ENCODE peak calls at places on chromosome 20, in ten cellular contexts. H, X, E, B, Q, F, R, Z, O and U are unnamed samples. For H3K4me1, the result is how much of the 10 kb centered on the place peaks cover.

GRCh38 chr20:36315545-36316351 is 9.6 kb downstream of the DLGAP4 start:
- DNase-seq in H (no peak), X (no peak), E (no peak), B (no peak), Q (no peak), F (no peak), R (no peak), Z (no peak), O (no peak), U (no peak)

GRCh38 chr20:4812641-4813075 is 90.9 kb downstream of the PRND start:
- DNase-seq in H (no peak), X (no peak), E (peak), B (no peak), Q (no peak), F (no peak), R (no peak), Z (peak), O (no peak), U (no peak)

GRCh38 chr20:24289737-24290481 is 179.5 kb upstream of the SYNDIG1 start:
- DNase-seq in H (no peak), X (no peak), E (no peak), B (no peak), Q (no peak), F (no peak), R (no peak), Z (no peak), O (no peak), U (no peak)

GRCh38 chr20:5741089-5741488 is 9.1 kb upstream of the SHLD1 start:
- DNase-seq in H (peak), X (peak), E (no peak), B (no peak), Q (no peak), F (no peak), R (peak), Z (no peak), O (no peak), U (no peak)

GRCh38 chr20:46715292-46715756 is 5.9 kb downstream of the SLC2A10 start:
- DNase-seq in H (peak), X (peak), E (no peak), B (peak), Q (no peak), F (peak), R (peak), Z (no peak), O (peak), U (no peak)

GRCh38 chr20:25148181-25148981 is 47.1 kb upstream of the ENTPD6 start:
- DNase-seq in H (no peak), X (peak), E (peak), B (peak), Q (peak), F (peak), R (peak), Z (no peak), O (peak), U (peak)

GRCh38 chr20:17522528-17522927 is 8.7 kb downstream of the BFSP1 start:
- DNase-seq in H (no peak), X (no peak), E (no peak), B (no peak), Q (no peak), F (no peak), R (no peak), Z (no peak), O (no peak), U (no peak)

GRCh38 chr20:50980851-50981713 is 22.5 kb downstream of the MOCS3 start:
- DNase-seq in H (peak), X (peak), E (peak), B (peak), Q (peak), F (peak), R (peak), Z (peak), O (peak), U (peak)

GRCh38 chr20:57893364-57894001 is 183.7 kb upstream of the PMEPA1 start:
- DNase-seq in H (no peak), X (no peak), E (no peak), B (no peak), Q (no peak), F (no peak), R (no peak), Z (no peak), O (no peak), U (no peak)

GRCh38 chr20:2909953-2910352 is 36.7 kb downstream of the PTPRA start:
- DNase-seq in H (no peak), X (no peak), E (no peak), B (no peak), Q (no peak), F (no peak), R (no peak), Z (no peak), O (no peak), U (no peak)

GRCh38 chr20:58577139-58577806 is 62.1 kb upstream of the APCDD1L start:
- DNase-seq in H (no peak), X (no peak), E (no peak), B (no peak), Q (no peak), F (no peak), R (no peak), Z (no peak), O (no peak), U (no peak)

GRCh38 chr20:6185268-6185667 is 62.4 kb upstream of the FERMT1 start:
- DNase-seq in H (no peak), X (no peak), E (no peak), B (no peak), Q (no peak), F (no peak), R (no peak), Z (no peak), O (no peak), U (no peak)

GRCh38 chr20:56592211-56592610 is 36.9 kb upstream of the TFAP2C start:
- DNase-seq in H (no peak), X (no peak), E (no peak), B (no peak), Q (no peak), F (no peak), R (no peak), Z (no peak), O (no peak), U (no peak)

GRCh38 chr20:17936306-17936790 is 32.2 kb downstream of the SNX5 start:
- DNase-seq in H (no peak), X (no peak), E (no peak), B (no peak), Q (no peak), F (no peak), R (no peak), Z (no peak), O (no peak), U (no peak)

GRCh38 chr20:16479666-16480065 is 93.6 kb downstream of the KIF16B start:
- DNase-seq in H (no peak), X (no peak), E (no peak), B (no peak), Q (no peak), F (no peak), R (no peak), Z (no peak), O (no peak), U (no peak)

GRCh38 chr20:57749131-57749690 is 39.4 kb upstream of the PMEPA1 start:
- DNase-seq in H (no peak), X (peak), E (no peak), B (no peak), Q (no peak), F (peak), R (no peak), Z (no peak), O (no peak), U (no peak)

GRCh38 chr20:9838378-9839295 is at the start of gene PAK5:
- DNase-seq in H (peak), X (peak), E (no peak), B (no peak), Q (no peak), F (no peak), R (peak), Z (no peak), O (peak), U (peak)

GRCh38 chr20:24977797-24978196 is 14.8 kb downstream of the APMAP start:
- DNase-seq in H (no peak), X (peak), E (no peak), B (no peak), Q (no peak), F (no peak), R (no peak), Z (no peak), O (peak), U (no peak)

GRCh38 chr20:48766205-48766604 is 61.6 kb downstream of the PREX1 start:
- DNase-seq in H (no peak), X (no peak), E (no peak), B (no peak), Q (no peak), F (no peak), R (no peak), Z (no peak), O (no peak), U (no peak)

GRCh38 chr20:53639647-53640440 is 46.2 kb upstream of the ZNF217 start:
- DNase-seq in H (no peak), X (no peak), E (no peak), B (no peak), Q (no peak), F (no peak), R (no peak), Z (no peak), O (no peak), U (no peak)

GRCh38 chr20:54140927-54141566 is 32.7 kb downstream of the CYP24A1 start:
- DNase-seq in H (peak), X (no peak), E (no peak), B (no peak), Q (no peak), F (no peak), R (peak), Z (no peak), O (no peak), U (no peak)

GRCh38 chr20:14495066-14495465 is 157.7 kb upstream of the FLRT3 start:
- DNase-seq in H (no peak), X (no peak), E (no peak), B (no peak), Q (no peak), F (no peak), R (no peak), Z (no peak), O (no peak), U (no peak)

GRCh38 chr20:44068780-44069191 is 118.2 kb downstream of the JPH2 start:
- DNase-seq in H (no peak), X (no peak), E (no peak), B (no peak), Q (no peak), F (no peak), R (no peak), Z (no peak), O (no peak), U (no peak)
- H3K4me3 ChIP-seq in H (no peak), X (no peak), E (peak), B (no peak), Q (peak), F (no peak), R (no peak), Z (no peak), O (no peak), U (no peak)

GRCh38 chr20:20210943-20211273 is 157.0 kb upstream of the INSM1 start:
- DNase-seq in H (no peak), X (no peak), E (no peak), B (no peak), Q (no peak), F (no peak), R (no peak), Z (no peak), O (no peak), U (no peak)
- H3K27ac ChIP-seq in H (no peak), X (no peak), E (no peak), B (no peak), Q (no peak), F (no peak), R (no peak), Z (no peak), O (no peak), U (no peak)

DNA sequence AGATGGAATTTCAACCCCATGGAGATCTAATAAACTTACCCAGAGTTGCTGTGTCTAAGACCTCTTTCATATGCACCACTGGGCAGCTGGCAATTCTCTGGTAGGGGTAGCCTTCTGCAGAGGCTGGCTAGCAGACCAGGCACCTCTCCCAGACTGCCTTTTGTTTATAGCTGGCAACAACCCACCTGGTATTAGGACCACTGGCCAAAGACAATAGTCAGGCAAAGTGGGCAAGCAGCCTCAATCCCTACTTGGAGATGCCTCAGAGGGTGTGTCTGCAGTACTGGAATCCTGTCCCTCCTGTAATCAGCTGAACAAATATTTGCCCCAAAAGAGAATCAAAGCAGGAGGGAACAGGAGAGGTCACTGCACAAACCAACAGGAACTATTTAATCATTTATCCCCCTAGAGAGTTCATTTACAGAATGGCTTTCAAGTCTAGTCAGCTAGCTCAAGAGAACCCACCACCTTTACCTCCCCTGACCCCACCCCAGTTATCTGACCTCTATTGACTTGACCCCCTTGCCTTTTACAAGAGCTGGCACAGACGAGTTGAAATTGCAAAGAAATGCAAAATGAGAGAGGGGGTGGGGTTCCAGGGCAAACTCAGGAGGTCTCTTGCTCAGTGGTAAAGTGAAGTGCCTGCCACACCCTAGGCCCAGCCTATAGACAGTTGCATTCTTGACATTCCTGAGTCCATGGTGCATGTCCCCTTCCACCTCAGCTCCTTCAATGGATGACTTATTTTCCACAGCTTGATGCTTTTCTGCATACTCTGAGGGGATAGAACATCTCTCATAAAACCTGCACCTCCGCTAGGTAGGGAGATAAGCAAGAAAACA is 2.8 kb downstream of the BCL2L1 start:
- DNase-seq in H (peak), X (no peak), E (no peak), B (no peak), Q (no peak), F (no peak), R (peak), Z (no peak), O (no peak), U (no peak)
- H3K4me1 ChIP-seq in H (under half), X (under half), E (under half), B (under half), Q (under half), F (under half), R (half or more), Z (half or more), O (under half), U (under half)

GRCh38 chr20:32764000-32764960 is 2.1 kb downstream of the DNMT3B start:
- DNase-seq in H (no peak), X (no peak), E (no peak), B (no peak), Q (no peak), F (no peak), R (no peak), Z (no peak), O (no peak), U (no peak)
- H3K4me3 ChIP-seq in H (peak), X (no peak), E (no peak), B (no peak), Q (no peak), F (no peak), R (peak), Z (no peak), O (no peak), U (no peak)

DNA sequence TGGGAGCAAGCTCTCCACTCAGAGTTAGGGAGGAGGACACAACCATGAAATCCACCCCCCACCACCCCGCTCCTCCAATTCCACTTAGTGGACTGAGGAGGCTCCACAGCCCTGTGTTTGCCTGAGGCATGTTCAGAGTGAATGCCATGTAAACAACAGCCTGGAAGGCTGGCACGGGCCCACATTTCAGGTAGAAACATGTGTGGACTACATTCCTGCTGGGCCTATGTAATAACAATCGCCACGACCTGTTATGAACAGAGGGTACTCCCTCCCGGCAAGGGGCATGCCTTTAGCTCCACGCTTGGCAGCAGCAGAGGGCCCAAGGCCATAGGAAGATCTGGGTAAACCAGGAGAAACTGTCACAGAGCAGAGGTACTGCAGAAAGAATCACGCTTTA is 65.5 kb downstream of the ISM1 start:
- DNase-seq in H (no peak), X (no peak), E (no peak), B (no peak), Q (no peak), F (no peak), R (no peak), Z (no peak), O (no peak), U (no peak)
- H3K27ac ChIP-seq in H (no peak), X (no peak), E (no peak), B (no peak), Q (no peak), F (no peak), R (no peak), Z (no peak), O (no peak), U (no peak)

DNA sequence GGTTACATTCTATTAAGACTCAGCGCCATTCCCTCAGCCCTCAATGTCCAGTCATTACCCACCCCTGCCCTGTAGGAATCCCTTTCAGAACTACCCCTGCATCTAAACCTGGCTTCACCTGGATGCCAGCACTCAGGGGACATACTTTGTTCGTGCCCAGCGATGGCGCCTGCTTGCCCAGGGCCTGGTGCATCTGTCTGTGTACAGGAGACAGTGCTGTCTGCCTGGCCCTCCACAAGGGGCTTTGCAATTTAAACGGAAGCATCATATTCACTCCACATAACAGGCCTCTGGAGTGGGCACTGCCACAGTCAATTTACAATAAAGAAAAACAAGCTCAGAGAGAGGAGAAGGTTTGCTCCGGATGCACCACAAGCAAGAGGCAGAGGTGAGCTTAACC is 4.6 kb downstream of the RSPO4 start:
- DNase-seq in H (no peak), X (no peak), E (no peak), B (no peak), Q (no peak), F (no peak), R (no peak), Z (no peak), O (no peak), U (no peak)
- H3K4me1 ChIP-seq in H (under half), X (under half), E (under half), B (under half), Q (under half), F (under half), R (under half), Z (under half), O (under half), U (under half)

GRCh38 chr20:63856111-63856511 is 5.2 kb upstream of the ABHD16B start:
- DNase-seq in H (no peak), X (no peak), E (no peak), B (no peak), Q (no peak), F (peak), R (no peak), Z (no peak), O (no peak), U (no peak)

GRCh38 chr20:63854069-63854765 is 7.1 kb upstream of the ABHD16B start:
- DNase-seq in H (no peak), X (no peak), E (no peak), B (peak), Q (no peak), F (peak), R (no peak), Z (no peak), O (no peak), U (peak)

GRCh38 chr20:63855363-63856110 is 5.8 kb upstream of the ABHD16B start:
- DNase-seq in H (no peak), X (no peak), E (no peak), B (peak), Q (no peak), F (peak), R (no peak), Z (no peak), O (no peak), U (peak)

GRCh38 chr20:63857751-63858392 is 3.4 kb upstream of the ABHD16B start:
- DNase-seq in H (no peak), X (peak), E (no peak), B (peak), Q (no peak), F (peak), R (no peak), Z (no peak), O (peak), U (no peak)

GRCh38 chr20:63854766-63855362 is 6.4 kb upstream of the ABHD16B start:
- DNase-seq in H (no peak), X (peak), E (no peak), B (peak), Q (no peak), F (peak), R (no peak), Z (no peak), O (no peak), U (peak)
- H3K4me3 ChIP-seq in H (no peak), X (peak), E (no peak), B (peak), Q (no peak), F (peak), R (peak), Z (no peak), O (no peak), U (peak)

GRCh38 chr20:34459209-34459608 is 57.0 kb upstream of the DYNLRB1 start:
- DNase-seq in H (no peak), X (no peak), E (no peak), B (no peak), Q (no peak), F (no peak), R (no peak), Z (no peak), O (no peak), U (no peak)

GRCh38 chr20:34461779-34462087 is 54.5 kb upstream of the DYNLRB1 start:
- DNase-seq in H (no peak), X (no peak), E (no peak), B (no peak), Q (no peak), F (no peak), R (no peak), Z (no peak), O (no peak), U (no peak)

DNA sequence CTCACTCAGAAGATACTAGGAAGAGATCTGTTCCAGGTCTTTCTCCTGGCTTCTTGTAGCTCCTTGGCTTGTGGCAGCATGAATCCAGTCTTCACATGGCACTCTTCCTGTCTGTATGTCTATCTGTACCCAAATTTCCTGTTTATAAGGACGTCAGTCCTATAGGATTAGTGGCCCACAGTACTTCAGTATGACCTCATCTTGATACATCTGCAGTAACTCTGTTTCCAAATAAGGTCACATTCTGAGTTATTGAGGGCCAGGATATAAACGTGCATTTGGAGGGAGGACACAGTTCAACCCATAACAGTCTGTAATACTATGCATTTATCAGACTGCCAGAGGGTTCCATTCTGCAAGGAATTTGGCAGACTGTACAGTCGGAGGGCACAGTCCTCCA is 57.6 kb upstream of the DYNLRB1 start:
- DNase-seq in H (no peak), X (no peak), E (no peak), B (no peak), Q (no peak), F (no peak), R (no peak), Z (no peak), O (no peak), U (no peak)
- H3K27ac ChIP-seq in H (no peak), X (no peak), E (no peak), B (no peak), Q (no peak), F (no peak), R (no peak), Z (no peak), O (no peak), U (no peak)